ENCODE peak calls at places on chromosomes 16 and 17, in five cellular contexts. L is T-helper 17 cell, Y is germinal center, G is mesendoderm, F is NCI-H2171 treated with DMSO at 0.1 percent for 48 hours. W is an unnamed sample.

GRCh38 chr16:75080205-75081029 is 36.2 kb downstream of the LDHD start:
- DNase-seq in L (no peak), Y (no peak), G (no peak), F (no peak), W (no peak)

GRCh38 chr17:48492401-48493298 is 38.2 kb downstream of the HOXB1 start:
- DNase-seq in L (peak; percentile 58), Y (peak; percentile 69), G (no peak), F (peak; percentile 5), W (no peak)

GRCh38 chr16:82586130-82586529 is 40.6 kb upstream of the CDH13 start:
- DNase-seq in L (no peak), Y (no peak), G (no peak), F (no peak), W (no peak)

GRCh38 chr17:82097187-82097918 is 683 bp downstream of the FASN start:
- DNase-seq in L (no peak), Y (peak; percentile 57), G (no peak), F (no peak), W (no peak)

GRCh38 chr16:62889097-62889496 is 852.9 kb upstream of the CDH8 start:
- DNase-seq in L (no peak), Y (no peak), G (no peak), F (no peak), W (no peak)

GRCh38 chr17:72719582-72720493 is 372.6 kb downstream of the SLC39A11 start:
- DNase-seq in L (no peak), Y (no peak), G (no peak), F (no peak), W (peak; percentile 87)

GRCh38 chr16:17989255-17989654 is 347.3 kb downstream of the NPIPA8 start:
- DNase-seq in L (no peak), Y (no peak), G (no peak), F (no peak), W (no peak)

GRCh38 chr17:78019367-78019975 is 61.0 kb downstream of the TNRC6C start:
- DNase-seq in L (no peak), Y (no peak), G (peak; percentile 41), F (peak; percentile 60), W (peak; percentile 13)

GRCh38 chr17:142102-142661 is 4.8 kb downstream of the SCGB1C2 start:
- DNase-seq in L (peak; percentile 5), Y (no peak), G (peak; percentile 64), F (peak; percentile 73), W (no peak)

GRCh38 chr17:79917902-79918484 is 78.8 kb upstream of the CBX4 start:
- DNase-seq in L (no peak), Y (no peak), G (no peak), F (no peak), W (no peak)

GRCh38 chr17:51827140-51827539 is 331.4 kb downstream of the CA10 start:
- DNase-seq in L (no peak), Y (no peak), G (no peak), F (no peak), W (no peak)

GRCh38 chr16:69049146-69049545 is 56.3 kb upstream of the HAS3 start:
- DNase-seq in L (no peak), Y (no peak), G (no peak), F (no peak), W (peak; percentile 57)

W was measured in foreskin melanocyte.